ENCODE peak calls at places on chromosomes 16 and 17, in seven cellular contexts. Q is CD8-positive, alpha-beta T cell; P is AG04450; A is left ventricle myocardium inferior; R is cardiac muscle cell; V is fibroblast of lung; W is MM.1S. C is an unnamed sample.

GRCh38 chr17:59859444-59860025 is 33.2 kb downstream of the TUBD1 start:
- DNase-seq in Q (no peak), P (no peak), A (no peak), R (no peak), V (peak; percentile 86), W (peak; percentile 52), C (no peak)

GRCh38 chr16:72818286-72818845 is 229.6 kb downstream of the ZFHX3 start:
- DNase-seq in Q (no peak), P (no peak), A (no peak), R (no peak), V (no peak), W (no peak), C (no peak)

GRCh38 chr16:22663389-22664064 is 150.4 kb upstream of the HS3ST2 start:
- DNase-seq in Q (no peak), P (no peak), A (no peak), R (no peak), V (no peak), W (no peak), C (no peak)

GRCh38 chr16:3656491-3657468 is 2.3 kb downstream of the DNASE1 start:
- DNase-seq in Q (no peak), P (no peak), A (no peak), R (no peak), V (no peak), W (no peak), C (no peak)

GRCh38 chr16:65489531-65490023 is 367.7 kb upstream of the CDH11 start:
- DNase-seq in Q (no peak), P (no peak), A (no peak), R (no peak), V (no peak), W (no peak), C (no peak)

GRCh38 chr17:38724337-38724988 is 5.7 kb upstream of the CISD3 start:
- DNase-seq in Q (no peak), P (no peak), A (peak; percentile 72), R (no peak), V (no peak), W (no peak), C (no peak)

GRCh38 chr16:64627781-64628180 is 494.1 kb downstream of the CDH11 start:
- DNase-seq in Q (no peak), P (no peak), A (peak; percentile 65), R (no peak), V (no peak), W (no peak), C (no peak)

GRCh38 chr17:29677139-29677834 is 54.6 kb upstream of the CORO6 start:
- DNase-seq in Q (no peak), P (no peak), A (peak; percentile 52), R (no peak), V (peak; percentile 86), W (no peak), C (no peak)

GRCh38 chr17:4319221-4319620 is 47.3 kb downstream of the UBE2G1 start:
- DNase-seq in Q (no peak), P (no peak), A (no peak), R (no peak), V (no peak), W (no peak), C (no peak)

GRCh38 chr17:66357037-66357436 is 54.6 kb downstream of the PRKCA start:
- DNase-seq in Q (no peak), P (no peak), A (no peak), R (no peak), V (peak; percentile 27), W (no peak), C (no peak)

GRCh38 chr17:21452377-21453143 is 76.4 kb downstream of the KCNJ12 start:
- DNase-seq in Q (no peak), P (peak; percentile 41), A (peak; percentile 49), R (peak; percentile 73), V (peak; percentile 86), W (no peak), C (peak; percentile 41)

GRCh38 chr16:1153480-1154160 is 714 bp downstream of the CACNA1H start:
- DNase-seq in Q (no peak), P (no peak), A (no peak), R (peak; percentile 49), V (no peak), W (no peak), C (no peak)
- H3K4me3 ChIP-seq in Q (no peak overlapping the region), P (peak overlapping the region; percentile 25), A (peak overlapping the region; percentile 60), R (peak overlapping the region; percentile 60), V (no peak overlapping the region), W (no peak overlapping the region), C (peak overlapping the region; percentile 59)

GRCh38 chr16:88992351-88993005 is 15.5 kb upstream of the CBFA2T3 start:
- DNase-seq in Q (no peak), P (no peak), A (no peak), R (peak; percentile 39), V (no peak), W (no peak), C (no peak)
- H3K27ac ChIP-seq in Q (no peak overlapping the region), P (no peak overlapping the region), A (no peak overlapping the region), R (peak overlapping the region; percentile 44), V (no peak overlapping the region), W (peak overlapping the region; percentile 21), C (no peak overlapping the region)

DNA sequence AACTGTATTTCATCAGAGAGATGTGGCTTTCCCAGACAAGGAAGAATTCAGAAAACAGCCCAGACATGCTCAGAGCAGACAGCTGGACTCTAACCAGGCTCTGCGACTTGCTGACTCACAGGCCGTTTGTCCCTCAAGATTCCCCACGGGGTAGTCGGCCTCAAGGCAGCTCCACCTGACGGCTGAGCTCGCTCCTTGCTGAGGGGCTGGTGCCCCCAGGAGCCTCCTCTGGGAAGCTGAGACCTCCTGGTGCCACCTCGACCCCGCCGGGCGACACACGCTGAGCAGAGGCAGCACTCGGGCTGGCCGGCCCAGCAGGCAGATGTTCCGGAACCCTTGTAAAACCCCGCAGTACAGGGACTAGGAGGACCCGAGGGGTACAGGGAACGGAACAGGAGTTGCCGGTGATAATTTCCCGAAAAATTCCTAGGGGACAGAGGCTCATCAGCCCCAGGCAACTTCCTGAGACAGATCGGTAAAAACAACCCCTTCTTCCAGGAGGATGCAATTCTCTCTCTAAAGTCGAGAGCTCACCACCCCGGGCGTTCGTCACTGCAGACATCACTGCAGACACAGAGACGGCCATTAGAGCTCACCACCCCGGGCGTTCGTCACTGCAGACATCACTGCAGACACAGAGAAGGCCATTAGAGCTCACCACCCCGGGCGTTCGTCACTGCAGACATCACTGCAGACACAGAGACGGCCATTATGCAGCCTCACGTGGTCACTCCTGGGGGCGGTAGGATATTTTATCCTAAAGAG is 19.9 kb downstream of the RPH3AL start:
- DNase-seq in Q (no peak), P (no peak), A (no peak), R (no peak), V (no peak), W (no peak), C (no peak)
- H3K4me3 ChIP-seq in Q (no peak overlapping the region), P (no peak overlapping the region), A (peak overlapping the region; percentile 69), R (no peak overlapping the region), V (no peak overlapping the region), W (no peak overlapping the region), C (no peak overlapping the region)

DNA sequence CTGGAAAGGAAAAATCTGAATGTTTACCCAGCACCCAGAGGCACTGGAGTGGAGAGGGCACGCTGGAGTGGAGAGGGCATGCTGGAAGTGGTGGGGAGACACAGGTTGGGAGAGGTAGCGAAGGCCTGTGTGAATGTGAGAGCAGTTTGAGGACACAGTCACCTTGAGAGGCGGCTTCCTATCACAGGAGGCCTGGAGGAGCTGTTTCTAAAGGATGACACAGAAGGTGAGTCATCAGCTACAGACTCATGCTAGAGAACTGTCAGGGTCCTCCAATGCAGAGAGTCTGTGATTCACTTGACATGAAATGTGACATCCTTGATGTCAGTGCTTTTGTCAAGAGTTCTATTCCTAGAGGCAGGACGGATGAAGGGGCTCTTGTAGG is 13.8 kb downstream of the CTRL start:
- DNase-seq in Q (no peak), P (no peak), A (no peak), R (no peak), V (peak; percentile 50), W (no peak), C (no peak)
- H3K27ac ChIP-seq in Q (no peak overlapping the region), P (peak overlapping the region; percentile 52), A (peak overlapping the region; percentile 76), R (peak overlapping the region; percentile 32), V (peak overlapping the region; percentile 59), W (no peak overlapping the region), C (no peak overlapping the region)